ENCODE peak calls at places on chromosome 3, in seven cellular contexts. E, N, Q, L, C, H and U are unnamed samples.

GRCh38 chr3:98013428-98014349 is 21.4 kb downstream of the GABRR3 start:
- DNase-seq in L (no peak), N (peak; percentile 83), E (no peak), C (peak; percentile 86), H (no peak), Q (no peak), U (no peak)

GRCh38 chr3:66048051-66048395 is 9.3 kb upstream of the MAGI1 start:
- DNase-seq in H (no peak), Q (no peak), C (no peak), N (no peak), E (no peak), L (no peak), U (no peak)

GRCh38 chr3:106251160-106251892 is 382.5 kb upstream of the CBLB start:
- DNase-seq in H (no peak), E (peak; percentile 16), C (no peak), L (no peak), N (peak; percentile 10), Q (no peak), U (no peak)

GRCh38 chr3:68057637-68058320 is 403.4 kb upstream of the SUCLG2 start:
- DNase-seq in L (peak; percentile 5), C (no peak), E (no peak), Q (peak; percentile 22), H (no peak), N (no peak), U (no peak)

GRCh38 chr3:37511357-37511970 is 337.1 kb upstream of the LRRFIP2 start:
- DNase-seq in E (no peak), L (no peak), N (no peak), Q (no peak), H (peak; percentile 27), C (no peak), U (peak; percentile 28)

GRCh38 chr3:174365796-174366195 is 493.3 kb upstream of the NAALADL2 start:
- DNase-seq in N (no peak), Q (no peak), E (no peak), L (no peak), C (no peak), H (no peak), U (no peak)

GRCh38 chr3:184565421-184566211 is 4.0 kb downstream of the EPHB3 start:
- DNase-seq in H (peak; percentile 21), Q (no peak), L (no peak), N (no peak), C (peak; percentile 90), E (no peak), U (no peak)

GRCh38 chr3:178067721-178068120 is 468.5 kb upstream of the KCNMB2 start:
- DNase-seq in E (no peak), N (no peak), H (no peak), C (no peak), L (no peak), Q (no peak), U (no peak)

GRCh38 chr3:49378249-49378899 is 20.2 kb upstream of the GPX1 start:
- DNase-seq in N (no peak), L (no peak), H (no peak), E (no peak), C (peak; percentile 23), Q (no peak), U (no peak)

GRCh38 chr3:115648559-115648958 is 25.2 kb downstream of the GAP43 start:
- DNase-seq in Q (no peak), E (no peak), H (no peak), L (no peak), N (no peak), C (no peak), U (no peak)

GRCh38 chr3:53635041-53635440 is 140.6 kb downstream of the CACNA1D start:
- DNase-seq in Q (no peak), E (no peak), N (no peak), L (no peak), C (no peak), H (no peak), U (no peak)

GRCh38 chr3:63494646-63495045 is 157.8 kb upstream of the SNTN start:
- DNase-seq in E (no peak), C (no peak), H (no peak), Q (no peak), N (no peak), L (no peak), U (no peak)

GRCh38 chr3:90091557-90091956 is 984.1 kb downstream of the EPHA3 start:
- DNase-seq in Q (no peak), N (peak; percentile 26), C (peak; percentile 51), E (peak; percentile 7), L (no peak), H (peak; percentile 10), U (peak; percentile 62)

GRCh38 chr3:179840985-179841384 is 188.1 kb downstream of the USP13 start:
- DNase-seq in C (peak; percentile 67), H (no peak), L (no peak), E (no peak), N (peak; percentile 12), Q (no peak), U (no peak)

GRCh38 chr3:194323785-194324735 is 27.1 kb downstream of the CPN2 start:
- DNase-seq in L (no peak), E (peak; percentile 91), Q (no peak), H (no peak), C (peak; percentile 42), N (peak; percentile 91), U (no peak)

GRCh38 chr3:126501736-126502135 is 15.8 kb downstream of the UROC1 start:
- DNase-seq in Q (no peak), N (no peak), E (no peak), C (no peak), L (no peak), H (no peak), U (no peak)

GRCh38 chr3:53650424-53650823 is 156.0 kb downstream of the CACNA1D start:
- DNase-seq in H (no peak), E (no peak), C (no peak), N (no peak), L (no peak), Q (no peak), U (no peak)

GRCh38 chr3:117264204-117264994 is 554.8 kb downstream of the TUSC7 start:
- DNase-seq in C (no peak), L (no peak), E (no peak), N (no peak), H (no peak), Q (no peak), U (no peak)

GRCh38 chr3:52831500-52832301 is 1.2 kb upstream of the ITIH4 start:
- DNase-seq in E (no peak), N (peak; percentile 49), H (no peak), Q (no peak), C (peak; percentile 82), L (no peak), U (no peak)

GRCh38 chr3:141530133-141530768 is 43.4 kb downstream of the RASA2 start:
- DNase-seq in Q (no peak), C (peak; percentile 62), N (peak; percentile 10), H (no peak), L (no peak), E (no peak), U (no peak)

GRCh38 chr3:105842449-105842848 is 26.4 kb downstream of the CBLB start:
- DNase-seq in Q (no peak), C (no peak), E (no peak), N (no peak), H (no peak), L (no peak), U (no peak)

GRCh38 chr3:169667710-169668080 is 4.2 kb upstream of the MECOM start:
- DNase-seq in E (no peak), C (no peak), L (no peak), N (no peak), H (no peak), Q (no peak), U (no peak)

GRCh38 chr3:41419809-41420208 is 220.5 kb downstream of the CTNNB1 start:
- DNase-seq in E (no peak), N (no peak), C (no peak), H (no peak), L (no peak), Q (no peak), U (no peak)

GRCh38 chr3:157502916-157503620 is at the start of gene VEPH1:
- DNase-seq in C (no peak), H (no peak), Q (no peak), L (no peak), E (no peak), N (peak; percentile 9), U (no peak)

GRCh38 chr3:63762180-63762579 is 56.9 kb upstream of the C3orf49 start:
- DNase-seq in L (no peak), H (no peak), C (no peak), Q (no peak), N (no peak), E (no peak), U (no peak)

GRCh38 chr3:149701977-149702350 is 44.1 kb upstream of the WWTR1 start:
- DNase-seq in H (no peak), N (no peak), E (no peak), C (no peak), L (no peak), Q (no peak), U (no peak)

GRCh38 chr3:195587824-195588223 is 4.1 kb upstream of the APOD start:
- DNase-seq in Q (no peak), E (no peak), L (no peak), N (no peak), C (no peak), H (no peak), U (no peak)

GRCh38 chr3:127671523-127672428 is 976 bp upstream of the ABTB1 start:
- DNase-seq in L (no peak), N (no peak), C (no peak), E (no peak), Q (peak; percentile 7), H (no peak), U (no peak)

GRCh38 chr3:150635526-150635925 is 32.4 kb downstream of the SELENOT start:
- DNase-seq in N (no peak), E (no peak), C (no peak), L (no peak), H (no peak), Q (no peak), U (no peak)

GRCh38 chr3:46500631-46501377 is 3.0 kb downstream of the RTP3 start:
- DNase-seq in C (no peak), N (no peak), E (no peak), L (no peak), Q (no peak), H (no peak), U (no peak)

GRCh38 chr3:188316723-188317070 is 162.7 kb downstream of the LPP start:
- DNase-seq in N (no peak), H (no peak), E (no peak), L (no peak), Q (no peak), C (no peak), U (no peak)

GRCh38 chr3:89560546-89560945 is 453.1 kb downstream of the EPHA3 start:
- DNase-seq in H (no peak), E (no peak), N (no peak), C (peak; percentile 5), L (no peak), Q (no peak), U (no peak)

GRCh38 chr3:94064243-94064642 is 1.4 kb downstream of the NSUN3 start:
- DNase-seq in H (no peak), Q (no peak), E (no peak), N (no peak), L (no peak), C (no peak), U (no peak)

GRCh38 chr3:72311425-72311824 is 526.5 kb upstream of the PROK2 start:
- DNase-seq in E (no peak), C (no peak), L (no peak), N (no peak), Q (no peak), H (no peak), U (no peak)